ENCODE peak calls at places on chromosomes 12 and 14, in nine cellular contexts. One of them, this sample, is unnamed.

GRCh38 chr14:74567646-74568379 is 44.2 kb downstream of the LTBP2 start:
- DNase-seq in A549: no peak
- DNase-seq in astrocyte of the cerebellum: no peak
- DNase-seq in HL-60: no peak
- DNase-seq in PC-9: no peak
- DNase-seq in RWPE2: peak; percentile 69
- DNase-seq in fibroblast of villous mesenchyme: no peak
- DNase-seq in endodermal cell: no peak
- DNase-seq in heart right ventricle: no peak
- DNase-seq in this sample: no peak

GRCh38 chr12:47905313-47905730 is 528 bp upstream of the VDR start:
- DNase-seq in A549: no peak
- DNase-seq in astrocyte of the cerebellum: no peak
- DNase-seq in HL-60: no peak
- DNase-seq in PC-9: no peak
- DNase-seq in RWPE2: peak; percentile 79
- DNase-seq in fibroblast of villous mesenchyme: no peak
- DNase-seq in endodermal cell: peak; percentile 96
- DNase-seq in heart right ventricle: peak; percentile 48
- DNase-seq in this sample: no peak

GRCh38 chr14:69046468-69046867 is 67.4 kb upstream of the ACTN1 start:
- DNase-seq in A549: no peak
- DNase-seq in astrocyte of the cerebellum: no peak
- DNase-seq in HL-60: no peak
- DNase-seq in PC-9: no peak
- DNase-seq in RWPE2: no peak
- DNase-seq in fibroblast of villous mesenchyme: peak; percentile 75
- DNase-seq in endodermal cell: no peak
- DNase-seq in heart right ventricle: peak; percentile 20
- DNase-seq in this sample: no peak

GRCh38 chr14:43003845-43004244 is 1397.2 kb downstream of the LRFN5 start:
- DNase-seq in A549: peak; percentile 41
- DNase-seq in astrocyte of the cerebellum: no peak
- DNase-seq in HL-60: no peak
- DNase-seq in PC-9: no peak
- DNase-seq in RWPE2: no peak
- DNase-seq in fibroblast of villous mesenchyme: peak; percentile 1
- DNase-seq in endodermal cell: no peak
- DNase-seq in heart right ventricle: no peak
- DNase-seq in this sample: no peak

GRCh38 chr14:37172024-37172869 is at the start of gene SLC25A21:
- DNase-seq in A549: peak; percentile 91
- DNase-seq in astrocyte of the cerebellum: peak; percentile 45
- DNase-seq in HL-60: no peak
- DNase-seq in PC-9: peak; percentile 63
- DNase-seq in RWPE2: peak; percentile 86
- DNase-seq in fibroblast of villous mesenchyme: peak; percentile 68
- DNase-seq in endodermal cell: peak; percentile 92
- DNase-seq in heart right ventricle: peak; percentile 69
- DNase-seq in this sample: no peak

GRCh38 chr12:29153231-29153630 is 4.2 kb downstream of the FAR2 start:
- DNase-seq in A549: no peak
- DNase-seq in astrocyte of the cerebellum: no peak
- DNase-seq in HL-60: no peak
- DNase-seq in PC-9: no peak
- DNase-seq in RWPE2: no peak
- DNase-seq in fibroblast of villous mesenchyme: no peak
- DNase-seq in endodermal cell: peak; percentile 84
- DNase-seq in heart right ventricle: no peak
- DNase-seq in this sample: no peak

GRCh38 chr14:40010961-40011360 is 578.7 kb upstream of the FBXO33 start:
- DNase-seq in A549: no peak
- DNase-seq in astrocyte of the cerebellum: no peak
- DNase-seq in HL-60: no peak
- DNase-seq in PC-9: no peak
- DNase-seq in RWPE2: no peak
- DNase-seq in fibroblast of villous mesenchyme: no peak
- DNase-seq in endodermal cell: no peak
- DNase-seq in heart right ventricle: no peak
- DNase-seq in this sample: no peak

GRCh38 chr14:95564060-95564459 is 29.2 kb downstream of the GLRX5 start:
- DNase-seq in A549: no peak
- DNase-seq in astrocyte of the cerebellum: peak; percentile 91
- DNase-seq in HL-60: no peak
- DNase-seq in PC-9: no peak
- DNase-seq in RWPE2: no peak
- DNase-seq in fibroblast of villous mesenchyme: no peak
- DNase-seq in endodermal cell: peak; percentile 39
- DNase-seq in heart right ventricle: peak; percentile 24
- DNase-seq in this sample: no peak

GRCh38 chr14:80425686-80426085 is 214.4 kb upstream of the DIO2 start:
- DNase-seq in A549: peak; percentile 92
- DNase-seq in astrocyte of the cerebellum: peak; percentile 66
- DNase-seq in HL-60: no peak
- DNase-seq in PC-9: peak; percentile 99
- DNase-seq in RWPE2: peak; percentile 71
- DNase-seq in fibroblast of villous mesenchyme: peak; percentile 92
- DNase-seq in endodermal cell: no peak
- DNase-seq in heart right ventricle: no peak
- DNase-seq in this sample: no peak

GRCh38 chr14:57502581-57503254 is 9.1 kb upstream of the CCDC198 start:
- DNase-seq in A549: no peak
- DNase-seq in astrocyte of the cerebellum: peak; percentile 38
- DNase-seq in HL-60: no peak
- DNase-seq in PC-9: no peak
- DNase-seq in RWPE2: no peak
- DNase-seq in fibroblast of villous mesenchyme: no peak
- DNase-seq in endodermal cell: no peak
- DNase-seq in heart right ventricle: peak; percentile 12
- DNase-seq in this sample: no peak

GRCh38 chr12:123896786-123897185 is 75.8 kb downstream of the CCDC92 start:
- DNase-seq in A549: no peak
- DNase-seq in astrocyte of the cerebellum: no peak
- DNase-seq in HL-60: no peak
- DNase-seq in PC-9: no peak
- DNase-seq in RWPE2: no peak
- DNase-seq in fibroblast of villous mesenchyme: peak; percentile 73
- DNase-seq in endodermal cell: no peak
- DNase-seq in heart right ventricle: no peak
- DNase-seq in this sample: no peak

GRCh38 chr12:29103539-29103974 is 45.5 kb upstream of the FAR2 start:
- DNase-seq in A549: no peak
- DNase-seq in astrocyte of the cerebellum: no peak
- DNase-seq in HL-60: no peak
- DNase-seq in PC-9: no peak
- DNase-seq in RWPE2: no peak
- DNase-seq in fibroblast of villous mesenchyme: no peak
- DNase-seq in endodermal cell: no peak
- DNase-seq in heart right ventricle: no peak
- DNase-seq in this sample: peak; percentile 71

GRCh38 chr12:46219892-46220655 is 48.8 kb downstream of the SLC38A1 start:
- DNase-seq in A549: peak; percentile 32
- DNase-seq in astrocyte of the cerebellum: peak; percentile 36
- DNase-seq in HL-60: no peak
- DNase-seq in PC-9: peak; percentile 97
- DNase-seq in RWPE2: peak; percentile 59
- DNase-seq in fibroblast of villous mesenchyme: peak; percentile 72
- DNase-seq in endodermal cell: no peak
- DNase-seq in heart right ventricle: no peak
- DNase-seq in this sample: no peak

GRCh38 chr12:7937867-7938506 is 2.0 kb upstream of the SLC2A3 start:
- DNase-seq in A549: peak; percentile 49
- DNase-seq in astrocyte of the cerebellum: no peak
- DNase-seq in HL-60: no peak
- DNase-seq in PC-9: peak; percentile 86
- DNase-seq in RWPE2: no peak
- DNase-seq in fibroblast of villous mesenchyme: peak; percentile 26
- DNase-seq in endodermal cell: no peak
- DNase-seq in heart right ventricle: no peak
- DNase-seq in this sample: no peak

GRCh38 chr14:93525691-93526451 is 95.1 kb downstream of the UNC79 start:
- DNase-seq in A549: no peak
- DNase-seq in astrocyte of the cerebellum: peak; percentile 12
- DNase-seq in HL-60: no peak
- DNase-seq in PC-9: no peak
- DNase-seq in RWPE2: no peak
- DNase-seq in fibroblast of villous mesenchyme: no peak
- DNase-seq in endodermal cell: no peak
- DNase-seq in heart right ventricle: no peak
- DNase-seq in this sample: no peak

GRCh38 chr14:92105845-92106094 is 612 bp downstream of the ATXN3 start:
- DNase-seq in A549: peak; percentile 46
- DNase-seq in astrocyte of the cerebellum: no peak
- DNase-seq in HL-60: peak; percentile 21
- DNase-seq in PC-9: no peak
- DNase-seq in RWPE2: no peak
- DNase-seq in fibroblast of villous mesenchyme: peak; percentile 84
- DNase-seq in endodermal cell: peak; percentile 78
- DNase-seq in heart right ventricle: peak; percentile 59
- DNase-seq in this sample: no peak

DNA sequence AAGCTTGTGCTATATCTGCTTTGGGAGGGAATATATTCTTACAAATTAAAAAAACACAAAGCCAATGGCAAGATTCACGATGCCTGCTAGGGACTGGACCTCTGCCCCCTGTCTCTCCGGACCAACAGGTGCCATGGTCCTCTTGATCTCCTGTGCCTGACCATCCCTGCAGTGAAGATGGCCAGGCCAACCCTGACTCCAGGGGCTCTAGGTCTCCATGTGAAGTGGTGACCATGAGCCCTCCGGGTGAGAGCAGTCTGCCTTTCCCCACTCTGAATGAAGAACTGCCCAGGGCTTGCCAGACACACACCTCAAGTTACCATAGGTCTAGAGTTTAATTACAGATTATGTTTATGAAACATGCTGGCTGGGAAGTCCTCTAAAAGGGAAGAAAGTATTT is 1.5 kb downstream of the ARHGDIB start:
- DNase-seq in A549: no peak
- DNase-seq in astrocyte of the cerebellum: no peak
- DNase-seq in HL-60: no peak
- DNase-seq in PC-9: no peak
- DNase-seq in RWPE2: no peak
- DNase-seq in fibroblast of villous mesenchyme: no peak
- DNase-seq in endodermal cell: no peak
- DNase-seq in heart right ventricle: no peak
- DNase-seq in this sample: no peak
- H3K4me3 ChIP-seq in A549: no peak overlapping the region
- H3K4me3 ChIP-seq in astrocyte of the cerebellum: no peak overlapping the region
- H3K4me3 ChIP-seq in HL-60: peak overlapping the region; percentile 76
- H3K4me3 ChIP-seq in PC-9: peak overlapping the region; percentile 54
- H3K4me3 ChIP-seq in RWPE2: no peak overlapping the region
- H3K4me3 ChIP-seq in fibroblast of villous mesenchyme: no peak overlapping the region
- H3K4me3 ChIP-seq in endodermal cell: no peak overlapping the region
- H3K4me3 ChIP-seq in heart right ventricle: peak overlapping the region; percentile 46
- H3K4me3 ChIP-seq in this sample: peak overlapping the region; percentile 73

GRCh38 chr12:13044859-13045384 is 741 bp downstream of the FAM234B start:
- DNase-seq in A549: peak; percentile 33
- DNase-seq in astrocyte of the cerebellum: no peak
- DNase-seq in HL-60: no peak
- DNase-seq in PC-9: no peak
- DNase-seq in RWPE2: no peak
- DNase-seq in fibroblast of villous mesenchyme: no peak
- DNase-seq in endodermal cell: no peak
- DNase-seq in heart right ventricle: no peak
- DNase-seq in this sample: no peak

GRCh38 chr12:13052414-13052813 is 8.2 kb downstream of the FAM234B start:
- DNase-seq in A549: no peak
- DNase-seq in astrocyte of the cerebellum: no peak
- DNase-seq in HL-60: no peak
- DNase-seq in PC-9: no peak
- DNase-seq in RWPE2: no peak
- DNase-seq in fibroblast of villous mesenchyme: no peak
- DNase-seq in endodermal cell: no peak
- DNase-seq in heart right ventricle: no peak
- DNase-seq in this sample: no peak

GRCh38 chr12:13046914-13047472 is 2.8 kb downstream of the FAM234B start:
- DNase-seq in A549: no peak
- DNase-seq in astrocyte of the cerebellum: no peak
- DNase-seq in HL-60: no peak
- DNase-seq in PC-9: no peak
- DNase-seq in RWPE2: no peak
- DNase-seq in fibroblast of villous mesenchyme: no peak
- DNase-seq in endodermal cell: no peak
- DNase-seq in heart right ventricle: no peak
- DNase-seq in this sample: no peak

GRCh38 chr12:13045816-13046215 is 1.6 kb downstream of the FAM234B start:
- DNase-seq in A549: no peak
- DNase-seq in astrocyte of the cerebellum: no peak
- DNase-seq in HL-60: no peak
- DNase-seq in PC-9: no peak
- DNase-seq in RWPE2: no peak
- DNase-seq in fibroblast of villous mesenchyme: no peak
- DNase-seq in endodermal cell: no peak
- DNase-seq in heart right ventricle: no peak
- DNase-seq in this sample: no peak

DNA sequence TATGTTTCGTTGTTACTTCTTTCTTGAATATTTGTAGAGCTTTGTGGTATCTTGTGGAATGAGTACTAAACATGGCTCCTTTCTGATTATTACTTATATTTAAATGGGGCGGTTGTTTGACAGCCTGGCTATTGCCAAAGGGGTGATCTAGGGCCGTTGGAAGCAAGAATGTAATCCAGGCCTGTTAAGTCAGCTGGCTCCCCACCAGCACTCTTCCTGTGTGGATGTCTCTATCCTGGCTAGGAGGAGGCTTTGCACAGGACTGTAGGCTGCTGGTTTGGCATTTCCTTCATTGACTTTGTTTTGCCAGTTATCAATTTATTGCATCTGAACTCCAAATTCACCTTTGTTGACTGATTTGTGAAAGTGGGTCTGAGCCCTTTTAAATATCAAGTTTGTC is 5.6 kb downstream of the FAM234B start:
- DNase-seq in A549: no peak
- DNase-seq in astrocyte of the cerebellum: no peak
- DNase-seq in HL-60: no peak
- DNase-seq in PC-9: no peak
- DNase-seq in RWPE2: no peak
- DNase-seq in fibroblast of villous mesenchyme: peak; percentile 43
- DNase-seq in endodermal cell: no peak
- DNase-seq in heart right ventricle: no peak
- DNase-seq in this sample: no peak
- TF ChIP-seq CTCF in A549: no peak
- TF ChIP-seq CTCF in astrocyte of the cerebellum: no peak
- TF ChIP-seq CTCF in HL-60: no peak
- TF ChIP-seq CTCF in PC-9: no peak
- TF ChIP-seq CTCF in RWPE2: no peak
- TF ChIP-seq CTCF in fibroblast of villous mesenchyme: no peak
- TF ChIP-seq CTCF in endodermal cell: no peak
- TF ChIP-seq CTCF in heart right ventricle: no peak
- TF ChIP-seq CTCF in this sample: no peak

GRCh38 chr12:56488041-56488955 is at the start of gene GLS2:
- DNase-seq in A549: peak; percentile 75
- DNase-seq in astrocyte of the cerebellum: peak; percentile 38
- DNase-seq in HL-60: peak; percentile 44
- DNase-seq in PC-9: peak; percentile 59
- DNase-seq in RWPE2: peak; percentile 86
- DNase-seq in fibroblast of villous mesenchyme: peak; percentile 68
- DNase-seq in endodermal cell: peak; percentile 96
- DNase-seq in heart right ventricle: peak; percentile 69
- DNase-seq in this sample: peak; percentile 46
- H3K4me3 ChIP-seq in A549: peak within 1 kb of the TSS; percentile 35
- H3K4me3 ChIP-seq in astrocyte of the cerebellum: peak within 1 kb of the TSS; percentile 46
- H3K4me3 ChIP-seq in HL-60: peak within 1 kb of the TSS; percentile 23
- H3K4me3 ChIP-seq in PC-9: peak within 1 kb of the TSS; percentile 57
- H3K4me3 ChIP-seq in RWPE2: peak within 1 kb of the TSS; percentile 38
- H3K4me3 ChIP-seq in fibroblast of villous mesenchyme: peak within 1 kb of the TSS; percentile 56
- H3K4me3 ChIP-seq in endodermal cell: peak within 1 kb of the TSS; percentile 78
- H3K4me3 ChIP-seq in heart right ventricle: peak within 1 kb of the TSS; percentile 54
- H3K4me3 ChIP-seq in this sample: peak within 1 kb of the TSS; percentile 53

GRCh38 chr14:99024926-99025325 is 247.1 kb downstream of the BCL11B start:
- DNase-seq in A549: no peak
- DNase-seq in astrocyte of the cerebellum: no peak
- DNase-seq in HL-60: no peak
- DNase-seq in PC-9: no peak
- DNase-seq in RWPE2: peak; percentile 21
- DNase-seq in fibroblast of villous mesenchyme: no peak
- DNase-seq in endodermal cell: no peak
- DNase-seq in heart right ventricle: no peak
- DNase-seq in this sample: no peak
- TF ChIP-seq CTCF in A549: no peak
- TF ChIP-seq CTCF in astrocyte of the cerebellum: no peak
- TF ChIP-seq CTCF in HL-60: no peak
- TF ChIP-seq CTCF in PC-9: no peak
- TF ChIP-seq CTCF in RWPE2: no peak
- TF ChIP-seq CTCF in fibroblast of villous mesenchyme: no peak
- TF ChIP-seq CTCF in endodermal cell: no peak
- TF ChIP-seq CTCF in heart right ventricle: no peak
- TF ChIP-seq CTCF in this sample: no peak